ENCODE peak calls at places on chromosomes 13 and 19, in eight cellular contexts. One of them, this sample, is unnamed. For H3K4me1, the result is how much of the 10 kb centered on the place peaks cover.

GRCh38 chr13:41199526-41199925 is 5.2 kb upstream of the KBTBD7 start:
- DNase-seq in left ventricle myocardium inferior: no peak
- DNase-seq in HAP-1: no peak
- DNase-seq in IMR-90: no peak
- DNase-seq in HCT116: no peak
- DNase-seq in cardiac muscle cell: no peak
- DNase-seq in DND-41: no peak
- DNase-seq in A549: no peak
- DNase-seq in this sample: no peak

GRCh38 chr13:33799950-33800592 is 17.9 kb upstream of the RFC3 start:
- DNase-seq in left ventricle myocardium inferior: no peak
- DNase-seq in HAP-1: peak
- DNase-seq in IMR-90: peak
- DNase-seq in HCT116: peak
- DNase-seq in cardiac muscle cell: peak
- DNase-seq in DND-41: no peak
- DNase-seq in A549: no peak
- DNase-seq in this sample: no peak

GRCh38 chr13:32443111-32443510 is 15.2 kb upstream of the N4BP2L1 start:
- DNase-seq in left ventricle myocardium inferior: no peak
- DNase-seq in HAP-1: peak
- DNase-seq in IMR-90: peak
- DNase-seq in HCT116: peak
- DNase-seq in cardiac muscle cell: peak
- DNase-seq in DND-41: peak
- DNase-seq in A549: peak
- DNase-seq in this sample: no peak

GRCh38 chr19:41304706-41305483 is 5.1 kb upstream of the CCDC97 start:
- DNase-seq in left ventricle myocardium inferior: no peak
- DNase-seq in HAP-1: no peak
- DNase-seq in IMR-90: no peak
- DNase-seq in HCT116: no peak
- DNase-seq in cardiac muscle cell: no peak
- DNase-seq in DND-41: no peak
- DNase-seq in A549: no peak
- DNase-seq in this sample: no peak

GRCh38 chr13:41670873-41671443 is 213.6 kb downstream of the RGCC start:
- DNase-seq in left ventricle myocardium inferior: no peak
- DNase-seq in HAP-1: no peak
- DNase-seq in IMR-90: no peak
- DNase-seq in HCT116: no peak
- DNase-seq in cardiac muscle cell: no peak
- DNase-seq in DND-41: no peak
- DNase-seq in A549: no peak
- DNase-seq in this sample: no peak

GRCh38 chr19:19067276-19068072 is 3.7 kb downstream of the SLC25A42 start:
- DNase-seq in left ventricle myocardium inferior: no peak
- DNase-seq in HAP-1: no peak
- DNase-seq in IMR-90: no peak
- DNase-seq in HCT116: no peak
- DNase-seq in cardiac muscle cell: no peak
- DNase-seq in DND-41: no peak
- DNase-seq in A549: no peak
- DNase-seq in this sample: peak

GRCh38 chr19:9597027-9597426 is 12.7 kb upstream of the ZNF121 start:
- DNase-seq in left ventricle myocardium inferior: no peak
- DNase-seq in HAP-1: no peak
- DNase-seq in IMR-90: peak
- DNase-seq in HCT116: peak
- DNase-seq in cardiac muscle cell: peak
- DNase-seq in DND-41: no peak
- DNase-seq in A549: no peak
- DNase-seq in this sample: no peak

GRCh38 chr13:113976711-113977684 is 3.1 kb upstream of the C13orf46 start:
- DNase-seq in left ventricle myocardium inferior: no peak
- DNase-seq in HAP-1: no peak
- DNase-seq in IMR-90: peak
- DNase-seq in HCT116: no peak
- DNase-seq in cardiac muscle cell: peak
- DNase-seq in DND-41: no peak
- DNase-seq in A549: peak
- DNase-seq in this sample: no peak

GRCh38 chr13:113815151-113816058 is 48.5 kb downstream of the GAS6 start:
- DNase-seq in left ventricle myocardium inferior: no peak
- DNase-seq in HAP-1: no peak
- DNase-seq in IMR-90: no peak
- DNase-seq in HCT116: peak
- DNase-seq in cardiac muscle cell: no peak
- DNase-seq in DND-41: peak
- DNase-seq in A549: no peak
- DNase-seq in this sample: no peak

GRCh38 chr19:58456111-58456510 is 4.7 kb downstream of the ZNF324B start:
- DNase-seq in left ventricle myocardium inferior: no peak
- DNase-seq in HAP-1: no peak
- DNase-seq in IMR-90: no peak
- DNase-seq in HCT116: no peak
- DNase-seq in cardiac muscle cell: no peak
- DNase-seq in DND-41: no peak
- DNase-seq in A549: no peak
- DNase-seq in this sample: no peak

GRCh38 chr13:24668955-24669354 is 11.3 kb upstream of the ATP12A start:
- DNase-seq in left ventricle myocardium inferior: no peak
- DNase-seq in HAP-1: no peak
- DNase-seq in IMR-90: no peak
- DNase-seq in HCT116: no peak
- DNase-seq in cardiac muscle cell: no peak
- DNase-seq in DND-41: no peak
- DNase-seq in A549: no peak
- DNase-seq in this sample: no peak

GRCh38 chr13:98966019-98966418 is 11.8 kb downstream of the DOCK9 start:
- DNase-seq in left ventricle myocardium inferior: no peak
- DNase-seq in HAP-1: no peak
- DNase-seq in IMR-90: no peak
- DNase-seq in HCT116: no peak
- DNase-seq in cardiac muscle cell: no peak
- DNase-seq in DND-41: no peak
- DNase-seq in A549: no peak
- DNase-seq in this sample: no peak

GRCh38 chr19:13859361-13859880 is 17.5 kb upstream of the NANOS3 start:
- DNase-seq in left ventricle myocardium inferior: no peak
- DNase-seq in HAP-1: no peak
- DNase-seq in IMR-90: peak
- DNase-seq in HCT116: no peak
- DNase-seq in cardiac muscle cell: no peak
- DNase-seq in DND-41: no peak
- DNase-seq in A549: no peak
- DNase-seq in this sample: no peak

GRCh38 chr19:35120492-35120891 is 4.9 kb downstream of the FXYD3 start:
- DNase-seq in left ventricle myocardium inferior: no peak
- DNase-seq in HAP-1: no peak
- DNase-seq in IMR-90: peak
- DNase-seq in HCT116: no peak
- DNase-seq in cardiac muscle cell: peak
- DNase-seq in DND-41: no peak
- DNase-seq in A549: no peak
- DNase-seq in this sample: peak

GRCh38 chr19:35118268-35119026 is 2.8 kb downstream of the FXYD3 start:
- DNase-seq in left ventricle myocardium inferior: no peak
- DNase-seq in HAP-1: no peak
- DNase-seq in IMR-90: no peak
- DNase-seq in HCT116: no peak
- DNase-seq in cardiac muscle cell: no peak
- DNase-seq in DND-41: no peak
- DNase-seq in A549: no peak
- DNase-seq in this sample: no peak

GRCh38 chr19:35117791-35118190 is 2.2 kb downstream of the FXYD3 start:
- DNase-seq in left ventricle myocardium inferior: no peak
- DNase-seq in HAP-1: no peak
- DNase-seq in IMR-90: no peak
- DNase-seq in HCT116: no peak
- DNase-seq in cardiac muscle cell: no peak
- DNase-seq in DND-41: no peak
- DNase-seq in A549: no peak
- DNase-seq in this sample: no peak

GRCh38 chr19:35119578-35119977 is 4.0 kb downstream of the FXYD3 start:
- DNase-seq in left ventricle myocardium inferior: no peak
- DNase-seq in HAP-1: no peak
- DNase-seq in IMR-90: no peak
- DNase-seq in HCT116: no peak
- DNase-seq in cardiac muscle cell: no peak
- DNase-seq in DND-41: no peak
- DNase-seq in A549: no peak
- DNase-seq in this sample: no peak

DNA sequence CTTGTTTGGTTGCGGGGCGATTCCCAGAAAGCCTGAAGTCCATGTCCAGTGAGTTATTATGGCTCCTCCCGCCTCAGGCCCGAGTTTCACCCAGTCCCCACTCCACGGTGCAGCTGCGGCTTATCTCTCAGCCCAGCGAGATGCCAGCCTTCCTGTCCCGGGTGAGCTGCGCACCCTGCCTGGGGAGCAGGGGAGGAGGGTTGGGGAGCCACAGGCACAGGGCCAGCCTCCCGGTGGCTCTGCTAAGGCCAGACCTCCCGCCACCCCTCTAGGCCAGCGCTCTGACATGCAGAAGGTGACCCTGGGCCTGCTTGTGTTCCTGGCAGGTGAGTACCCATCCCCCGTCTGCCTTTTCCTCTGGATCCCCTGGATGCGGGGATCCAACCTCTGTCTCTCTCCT is 3.5 kb downstream of the FXYD3 start:
- DNase-seq in left ventricle myocardium inferior: no peak
- DNase-seq in HAP-1: no peak
- DNase-seq in IMR-90: no peak
- DNase-seq in HCT116: no peak
- DNase-seq in cardiac muscle cell: no peak
- DNase-seq in DND-41: no peak
- DNase-seq in A549: no peak
- DNase-seq in this sample: no peak
- H3K4me1 ChIP-seq in left ventricle myocardium inferior: under half
- H3K4me1 ChIP-seq in HAP-1: under half
- H3K4me1 ChIP-seq in IMR-90: under half
- H3K4me1 ChIP-seq in HCT116: half or more
- H3K4me1 ChIP-seq in cardiac muscle cell: under half
- H3K4me1 ChIP-seq in DND-41: under half
- H3K4me1 ChIP-seq in A549: under half
- H3K4me1 ChIP-seq in this sample: under half

GRCh38 chr19:49555600-49556411 is 24.6 kb downstream of the NOSIP start:
- DNase-seq in left ventricle myocardium inferior: peak
- DNase-seq in HAP-1: no peak
- DNase-seq in IMR-90: no peak
- DNase-seq in HCT116: peak
- DNase-seq in cardiac muscle cell: peak
- DNase-seq in DND-41: peak
- DNase-seq in A549: peak
- DNase-seq in this sample: peak
- H3K4me1 ChIP-seq in left ventricle myocardium inferior: under half
- H3K4me1 ChIP-seq in HAP-1: under half
- H3K4me1 ChIP-seq in IMR-90: under half
- H3K4me1 ChIP-seq in HCT116: under half
- H3K4me1 ChIP-seq in cardiac muscle cell: under half
- H3K4me1 ChIP-seq in DND-41: under half
- H3K4me1 ChIP-seq in A549: under half
- H3K4me1 ChIP-seq in this sample: under half

GRCh38 chr19:33175156-33175782 is 18.9 kb upstream of the LRP3 start:
- DNase-seq in left ventricle myocardium inferior: no peak
- DNase-seq in HAP-1: no peak
- DNase-seq in IMR-90: no peak
- DNase-seq in HCT116: no peak
- DNase-seq in cardiac muscle cell: no peak
- DNase-seq in DND-41: no peak
- DNase-seq in A549: no peak
- DNase-seq in this sample: no peak

GRCh38 chr19:33176670-33177416 is 17.3 kb upstream of the LRP3 start:
- DNase-seq in left ventricle myocardium inferior: peak
- DNase-seq in HAP-1: peak
- DNase-seq in IMR-90: peak
- DNase-seq in HCT116: peak
- DNase-seq in cardiac muscle cell: peak
- DNase-seq in DND-41: peak
- DNase-seq in A549: peak
- DNase-seq in this sample: peak

GRCh38 chr19:33174186-33174585 is 19.9 kb upstream of the LRP3 start:
- DNase-seq in left ventricle myocardium inferior: no peak
- DNase-seq in HAP-1: no peak
- DNase-seq in IMR-90: no peak
- DNase-seq in HCT116: no peak
- DNase-seq in cardiac muscle cell: no peak
- DNase-seq in DND-41: no peak
- DNase-seq in A549: no peak
- DNase-seq in this sample: no peak

GRCh38 chr19:33177417-33177976 is 16.6 kb upstream of the LRP3 start:
- DNase-seq in left ventricle myocardium inferior: no peak
- DNase-seq in HAP-1: peak
- DNase-seq in IMR-90: no peak
- DNase-seq in HCT116: no peak
- DNase-seq in cardiac muscle cell: no peak
- DNase-seq in DND-41: no peak
- DNase-seq in A549: peak
- DNase-seq in this sample: no peak

DNA sequence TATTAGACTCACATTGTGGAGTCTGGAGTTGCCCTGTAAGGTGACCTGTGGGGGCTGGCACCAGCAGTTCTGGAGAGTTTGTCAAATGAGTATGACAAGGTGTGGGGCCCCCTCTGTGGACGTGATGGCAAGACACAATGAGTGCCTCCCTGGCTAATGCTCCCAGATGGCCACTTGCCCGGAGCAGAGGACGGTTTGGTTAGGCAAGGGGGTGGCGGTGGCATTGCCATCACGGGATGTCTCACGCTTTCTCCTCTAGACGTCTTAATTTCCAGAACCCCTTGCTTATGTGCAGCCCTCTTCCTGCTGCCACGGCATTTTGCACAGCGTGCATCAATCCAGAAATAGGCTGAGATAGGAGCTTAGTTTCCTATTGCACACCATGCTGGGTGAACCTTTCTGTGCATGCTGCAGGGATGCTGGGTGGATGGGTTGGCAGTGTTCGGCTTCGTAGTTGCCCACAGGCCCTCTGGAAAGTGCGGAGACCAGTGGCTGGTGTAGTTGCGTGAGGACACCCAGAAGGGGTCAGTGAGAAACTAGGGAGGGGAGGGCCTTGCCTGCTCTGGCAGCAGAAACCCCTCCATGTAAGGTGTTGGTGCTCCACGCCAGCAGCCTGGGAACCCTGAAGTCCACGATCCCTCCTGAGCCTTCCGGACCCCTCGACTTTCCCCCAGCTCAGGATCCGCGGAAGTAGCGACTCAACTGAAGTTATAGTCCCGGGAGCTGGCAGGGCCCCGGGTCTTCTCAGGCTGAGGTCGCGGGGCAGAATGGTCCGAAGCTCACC is 18.1 kb upstream of the LRP3 start:
- DNase-seq in left ventricle myocardium inferior: no peak
- DNase-seq in HAP-1: peak
- DNase-seq in IMR-90: peak
- DNase-seq in HCT116: no peak
- DNase-seq in cardiac muscle cell: peak
- DNase-seq in DND-41: peak
- DNase-seq in A549: peak
- DNase-seq in this sample: no peak
- H3K4me1 ChIP-seq in left ventricle myocardium inferior: under half
- H3K4me1 ChIP-seq in HAP-1: under half
- H3K4me1 ChIP-seq in IMR-90: under half
- H3K4me1 ChIP-seq in HCT116: under half
- H3K4me1 ChIP-seq in cardiac muscle cell: under half
- H3K4me1 ChIP-seq in DND-41: under half
- H3K4me1 ChIP-seq in A549: under half
- H3K4me1 ChIP-seq in this sample: under half

GRCh38 chr19:38667552-38668205 is 20.2 kb downstream of the ACTN4 start:
- DNase-seq in left ventricle myocardium inferior: no peak
- DNase-seq in HAP-1: no peak
- DNase-seq in IMR-90: peak
- DNase-seq in HCT116: no peak
- DNase-seq in cardiac muscle cell: no peak
- DNase-seq in DND-41: no peak
- DNase-seq in A549: no peak
- DNase-seq in this sample: no peak
- H3K4me1 ChIP-seq in left ventricle myocardium inferior: half or more
- H3K4me1 ChIP-seq in HAP-1: under half
- H3K4me1 ChIP-seq in IMR-90: half or more
- H3K4me1 ChIP-seq in HCT116: half or more
- H3K4me1 ChIP-seq in cardiac muscle cell: half or more
- H3K4me1 ChIP-seq in DND-41: under half
- H3K4me1 ChIP-seq in A549: half or more
- H3K4me1 ChIP-seq in this sample: half or more

This sample was measured in gastrocnemius medialis.